ENCODE peak calls at places on chromosomes 4 and X, in ten cellular contexts. One of them, this sample, is unnamed.

GRCh38 chr4:148166132-148166531 is 276.1 kb downstream of the NR3C2 start:
- DNase-seq in neuronal stem cell: no peak
- DNase-seq in Kasumi-1: no peak
- DNase-seq in CD4-positive, alpha-beta T cell: no peak
- DNase-seq in RPMI8226: no peak
- DNase-seq in CD8-positive, alpha-beta T cell: no peak
- DNase-seq in adipocyte: peak
- DNase-seq in HT1080: no peak
- DNase-seq in suprapubic skin: no peak
- DNase-seq in activated naive CD8-positive, alpha-beta T cell treated with anti-CD3 and anti-CD28 coated beads, Interleukin-2, amount 50 U/mL, for 16 hours: no peak
- DNase-seq in this sample: no peak

GRCh38 chr4:41256740-41257256 is at the start of gene UCHL1:
- DNase-seq in RPMI8226: no peak
- DNase-seq in suprapubic skin: no peak
- DNase-seq in CD8-positive, alpha-beta T cell: no peak
- DNase-seq in adipocyte: peak
- DNase-seq in CD4-positive, alpha-beta T cell: no peak
- DNase-seq in Kasumi-1: no peak
- DNase-seq in neuronal stem cell: peak
- DNase-seq in activated naive CD8-positive, alpha-beta T cell treated with anti-CD3 and anti-CD28 coated beads, Interleukin-2, amount 50 U/mL, for 16 hours: no peak
- DNase-seq in HT1080: no peak
- DNase-seq in this sample: peak

GRCh38 chrX:10579018-10579752 is 41.2 kb downstream of the MID1 start:
- DNase-seq in suprapubic skin: no peak
- DNase-seq in CD4-positive, alpha-beta T cell: no peak
- DNase-seq in HT1080: peak
- DNase-seq in neuronal stem cell: no peak
- DNase-seq in activated naive CD8-positive, alpha-beta T cell treated with anti-CD3 and anti-CD28 coated beads, Interleukin-2, amount 50 U/mL, for 16 hours: no peak
- DNase-seq in adipocyte: peak
- DNase-seq in RPMI8226: no peak
- DNase-seq in CD8-positive, alpha-beta T cell: no peak
- DNase-seq in Kasumi-1: no peak
- DNase-seq in this sample: no peak

GRCh38 chrX:138485767-138486166 is 225.8 kb downstream of the FGF13 start:
- DNase-seq in RPMI8226: no peak
- DNase-seq in CD4-positive, alpha-beta T cell: no peak
- DNase-seq in CD8-positive, alpha-beta T cell: no peak
- DNase-seq in HT1080: no peak
- DNase-seq in Kasumi-1: no peak
- DNase-seq in adipocyte: no peak
- DNase-seq in suprapubic skin: no peak
- DNase-seq in neuronal stem cell: no peak
- DNase-seq in activated naive CD8-positive, alpha-beta T cell treated with anti-CD3 and anti-CD28 coated beads, Interleukin-2, amount 50 U/mL, for 16 hours: no peak
- DNase-seq in this sample: no peak

GRCh38 chrX:119419146-119419545 is 20.0 kb downstream of the SLC25A43 start:
- DNase-seq in CD4-positive, alpha-beta T cell: no peak
- DNase-seq in RPMI8226: no peak
- DNase-seq in CD8-positive, alpha-beta T cell: no peak
- DNase-seq in neuronal stem cell: no peak
- DNase-seq in Kasumi-1: no peak
- DNase-seq in HT1080: no peak
- DNase-seq in activated naive CD8-positive, alpha-beta T cell treated with anti-CD3 and anti-CD28 coated beads, Interleukin-2, amount 50 U/mL, for 16 hours: no peak
- DNase-seq in adipocyte: no peak
- DNase-seq in suprapubic skin: no peak
- DNase-seq in this sample: no peak

GRCh38 chr4:1567808-1568581 is 116.1 kb downstream of the FAM53A start:
- DNase-seq in CD4-positive, alpha-beta T cell: no peak
- DNase-seq in suprapubic skin: peak
- DNase-seq in RPMI8226: peak
- DNase-seq in activated naive CD8-positive, alpha-beta T cell treated with anti-CD3 and anti-CD28 coated beads, Interleukin-2, amount 50 U/mL, for 16 hours: no peak
- DNase-seq in adipocyte: no peak
- DNase-seq in neuronal stem cell: no peak
- DNase-seq in HT1080: no peak
- DNase-seq in Kasumi-1: no peak
- DNase-seq in CD8-positive, alpha-beta T cell: no peak
- DNase-seq in this sample: no peak

GRCh38 chr4:101501421-101501820 is 154.1 kb upstream of the PPP3CA start:
- DNase-seq in suprapubic skin: no peak
- DNase-seq in RPMI8226: no peak
- DNase-seq in HT1080: no peak
- DNase-seq in activated naive CD8-positive, alpha-beta T cell treated with anti-CD3 and anti-CD28 coated beads, Interleukin-2, amount 50 U/mL, for 16 hours: no peak
- DNase-seq in adipocyte: peak
- DNase-seq in CD4-positive, alpha-beta T cell: no peak
- DNase-seq in neuronal stem cell: no peak
- DNase-seq in Kasumi-1: no peak
- DNase-seq in CD8-positive, alpha-beta T cell: no peak
- DNase-seq in this sample: no peak

GRCh38 chr4:183504930-183505555 is at the start of gene ING2:
- DNase-seq in activated naive CD8-positive, alpha-beta T cell treated with anti-CD3 and anti-CD28 coated beads, Interleukin-2, amount 50 U/mL, for 16 hours: no peak
- DNase-seq in adipocyte: peak
- DNase-seq in neuronal stem cell: no peak
- DNase-seq in RPMI8226: peak
- DNase-seq in CD8-positive, alpha-beta T cell: no peak
- DNase-seq in HT1080: peak
- DNase-seq in CD4-positive, alpha-beta T cell: no peak
- DNase-seq in Kasumi-1: peak
- DNase-seq in suprapubic skin: peak
- DNase-seq in this sample: peak

GRCh38 chrX:40097101-40097491 is 662 bp downstream of the BCOR start:
- DNase-seq in adipocyte: peak
- DNase-seq in HT1080: no peak
- DNase-seq in neuronal stem cell: no peak
- DNase-seq in CD8-positive, alpha-beta T cell: no peak
- DNase-seq in RPMI8226: peak
- DNase-seq in Kasumi-1: no peak
- DNase-seq in suprapubic skin: no peak
- DNase-seq in activated naive CD8-positive, alpha-beta T cell treated with anti-CD3 and anti-CD28 coated beads, Interleukin-2, amount 50 U/mL, for 16 hours: no peak
- DNase-seq in CD4-positive, alpha-beta T cell: no peak
- DNase-seq in this sample: no peak

GRCh38 chr4:88533937-88534750 is 10.6 kb upstream of the PYURF start:
- DNase-seq in CD8-positive, alpha-beta T cell: no peak
- DNase-seq in RPMI8226: no peak
- DNase-seq in suprapubic skin: no peak
- DNase-seq in activated naive CD8-positive, alpha-beta T cell treated with anti-CD3 and anti-CD28 coated beads, Interleukin-2, amount 50 U/mL, for 16 hours: no peak
- DNase-seq in CD4-positive, alpha-beta T cell: no peak
- DNase-seq in HT1080: peak
- DNase-seq in neuronal stem cell: no peak
- DNase-seq in Kasumi-1: no peak
- DNase-seq in adipocyte: peak
- DNase-seq in this sample: no peak

GRCh38 chr4:112604590-112604989 is 32.1 kb downstream of the ZGRF1 start:
- DNase-seq in HT1080: peak
- DNase-seq in adipocyte: peak
- DNase-seq in RPMI8226: peak
- DNase-seq in Kasumi-1: peak
- DNase-seq in CD4-positive, alpha-beta T cell: peak
- DNase-seq in CD8-positive, alpha-beta T cell: no peak
- DNase-seq in suprapubic skin: no peak
- DNase-seq in neuronal stem cell: peak
- DNase-seq in activated naive CD8-positive, alpha-beta T cell treated with anti-CD3 and anti-CD28 coated beads, Interleukin-2, amount 50 U/mL, for 16 hours: peak
- DNase-seq in this sample: peak

GRCh38 chr4:34181311-34181808 is 2063.0 kb downstream of the ARAP2 start:
- DNase-seq in CD4-positive, alpha-beta T cell: no peak
- DNase-seq in activated naive CD8-positive, alpha-beta T cell treated with anti-CD3 and anti-CD28 coated beads, Interleukin-2, amount 50 U/mL, for 16 hours: no peak
- DNase-seq in adipocyte: peak
- DNase-seq in CD8-positive, alpha-beta T cell: no peak
- DNase-seq in suprapubic skin: no peak
- DNase-seq in neuronal stem cell: no peak
- DNase-seq in Kasumi-1: peak
- DNase-seq in HT1080: peak
- DNase-seq in RPMI8226: no peak
- DNase-seq in this sample: no peak